ENCODE peak calls at places on chromosomes 16 and 17, in four cellular contexts. W is heart right ventricle, B is fibroblast of lung, T is esophagus squamous epithelium. H is an unnamed sample.

GRCh38 chr16:230949-231348 is 1.7 kb upstream of the LUC7L start:
- DNase-seq in W (no peak), B (no peak), T (no peak), H (no peak)

GRCh38 chr17:79619636-79620206 is 8.9 kb upstream of the RBFOX3 start:
- DNase-seq in W (no peak), B (no peak), T (no peak), H (no peak)

GRCh38 chr17:76270127-76270592 is 5.0 kb downstream of the UBALD2 start:
- DNase-seq in W (no peak), B (no peak), T (no peak), H (no peak)

GRCh38 chr17:59641799-59642484 is 22.2 kb downstream of the CLTC start:
- DNase-seq in W (no peak), B (no peak), T (no peak), H (no peak)

GRCh38 chr17:67636841-67637240 is 80.9 kb upstream of the NOL11 start:
- DNase-seq in W (no peak), B (peak), T (no peak), H (no peak)

GRCh38 chr17:10294162-10294561 is 78.6 kb downstream of the MYH13 start:
- DNase-seq in W (no peak), B (no peak), T (no peak), H (no peak)

GRCh38 chr16:31386157-31386984 is 6.8 kb upstream of the ITGAD start:
- DNase-seq in W (no peak), B (no peak), T (no peak), H (peak)

GRCh38 chr16:64469906-64470702 is 651.8 kb downstream of the CDH11 start:
- DNase-seq in W (no peak), B (no peak), T (no peak), H (peak)

GRCh38 chr16:86396918-86397317 is 113.4 kb upstream of the FOXF1 start:
- DNase-seq in W (no peak), B (peak), T (no peak), H (peak)

GRCh38 chr17:35877345-35878029 is 2.7 kb downstream of the CCL5 start:
- DNase-seq in W (no peak), B (no peak), T (no peak), H (no peak)

GRCh38 chr16:54506691-54507090 is 220.1 kb upstream of the IRX3 start:
- DNase-seq in W (no peak), B (no peak), T (no peak), H (no peak)

GRCh38 chr16:15715221-15715620 is 65.2 kb downstream of the NDE1 start:
- DNase-seq in W (no peak), B (no peak), T (no peak), H (no peak)

GRCh38 chr17:79288950-79289349 is 214.3 kb downstream of the ENGASE start:
- DNase-seq in W (no peak), B (no peak), T (no peak), H (no peak)

GRCh38 chr17:28643979-28644781 is 778 bp downstream of the BLTP2 start:
- DNase-seq in W (peak), B (peak), T (no peak), H (peak)

GRCh38 chr16:17836868-17837602 is 366.3 kb upstream of the XYLT1 start:
- DNase-seq in W (no peak), B (peak), T (no peak), H (peak)

GRCh38 chr17:72378414-72379395 is 257.9 kb downstream of the SOX9 start:
- DNase-seq in W (no peak), B (no peak), T (no peak), H (no peak)

GRCh38 chr17:51585514-51586104 is 325.3 kb downstream of the UTP18 start:
- DNase-seq in W (no peak), B (no peak), T (no peak), H (no peak)

GRCh38 chr16:30112197-30113030 is 923 bp downstream of the GDPD3 start:
- DNase-seq in W (no peak), B (peak), T (no peak), H (peak)

GRCh38 chr16:22665048-22665797 is 148.7 kb upstream of the HS3ST2 start:
- DNase-seq in W (no peak), B (no peak), T (no peak), H (no peak)

GRCh38 chr16:8686031-8686621 is 11.7 kb downstream of the ABAT start:
- DNase-seq in W (peak), B (no peak), T (no peak), H (no peak)

GRCh38 chr17:54256530-54256929 is 433.8 kb downstream of the KIF2B start:
- DNase-seq in W (no peak), B (no peak), T (no peak), H (no peak)

GRCh38 chr16:78676351-78676750 is 576.9 kb downstream of the WWOX start:
- DNase-seq in W (no peak), B (no peak), T (no peak), H (no peak)

GRCh38 chr16:13014516-13014915 is 113.1 kb downstream of the SHISA9 start:
- DNase-seq in W (no peak), B (no peak), T (no peak), H (no peak)

GRCh38 chr16:30626230-30626629 is 16.0 kb upstream of the ZNF689 start:
- DNase-seq in W (no peak), B (no peak), T (no peak), H (no peak)

GRCh38 chr17:30297715-30298114 is 6.0 kb upstream of the BLMH start:
- DNase-seq in W (no peak), B (no peak), T (no peak), H (no peak)

GRCh38 chr16:200388-200787 is 20.1 kb downstream of the HBQ1 start:
- DNase-seq in W (no peak), B (no peak), T (no peak), H (peak)

GRCh38 chr17:55426851-55427586 is 5.4 kb upstream of the MMD start:
- DNase-seq in W (no peak), B (peak), T (no peak), H (peak)

GRCh38 chr16:5615868-5616642 is 518.5 kb upstream of the EEF2KMT start:
- DNase-seq in W (peak), B (no peak), T (no peak), H (no peak)

GRCh38 chr17:77535435-77535834 is 394.7 kb downstream of the SEC14L1 start:
- DNase-seq in W (no peak), B (no peak), T (no peak), H (no peak)

GRCh38 chr17:7019406-7019805 is 3.4 kb upstream of the BCL6B start:
- DNase-seq in W (no peak), B (no peak), T (no peak), H (no peak)

GRCh38 chr17:7021993-7022778 is 664 bp upstream of the BCL6B start:
- DNase-seq in W (peak), B (peak), T (no peak), H (peak)

GRCh38 chr17:7022791-7023571 is at the start of gene BCL6B:
- DNase-seq in W (peak), B (no peak), T (no peak), H (no peak)

GRCh38 chr17:7019839-7020519 is 2.9 kb upstream of the BCL6B start:
- DNase-seq in W (peak), B (peak), T (no peak), H (peak)

DNA sequence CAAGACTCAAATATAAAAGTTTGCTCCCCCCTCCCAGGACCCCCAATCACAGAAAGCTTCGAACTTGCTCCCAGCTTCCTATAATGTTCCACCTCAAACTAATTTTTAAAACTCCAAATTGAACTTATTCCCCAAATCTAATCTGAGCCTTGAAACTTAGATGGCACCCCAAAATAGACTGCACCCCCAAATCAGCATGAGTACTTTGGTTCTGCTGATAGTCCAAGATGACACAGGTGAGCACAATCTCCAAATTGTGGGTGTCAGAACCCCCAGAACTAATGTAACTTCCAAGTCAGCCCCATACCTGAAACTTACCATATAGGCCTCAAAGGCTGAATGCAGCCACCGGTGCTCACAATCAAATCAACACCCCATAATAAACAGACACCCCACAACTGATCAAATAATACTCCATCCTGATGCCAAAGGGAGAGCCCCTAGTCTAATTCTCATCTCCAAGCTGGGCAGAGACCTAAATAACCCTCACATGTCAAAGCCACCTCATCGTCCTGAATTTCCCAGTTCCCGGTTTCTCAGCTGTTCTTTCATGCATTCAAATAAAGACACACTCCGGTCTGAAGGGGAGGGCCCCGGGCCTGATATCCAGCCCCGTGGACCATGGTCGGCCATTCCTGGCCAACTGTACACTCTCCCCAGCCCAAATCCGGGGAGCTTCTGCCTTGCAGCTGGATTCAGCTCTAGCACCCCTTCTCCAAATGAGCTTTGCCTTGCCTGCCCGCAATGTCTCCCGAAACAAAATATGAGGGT is 1.8 kb upstream of the BCL6B start:
- DNase-seq in W (no peak), B (no peak), T (no peak), H (no peak)
- H3K4me3 ChIP-seq in W (peak), B (no peak), T (no peak), H (no peak)

GRCh38 chr16:89410794-89411309 is 79.5 kb downstream of the ANKRD11 start:
- DNase-seq in W (peak), B (peak), T (no peak), H (peak)
- TF ChIP-seq CTCF in W (no peak), B (peak), T (no peak), H (peak)

DNA sequence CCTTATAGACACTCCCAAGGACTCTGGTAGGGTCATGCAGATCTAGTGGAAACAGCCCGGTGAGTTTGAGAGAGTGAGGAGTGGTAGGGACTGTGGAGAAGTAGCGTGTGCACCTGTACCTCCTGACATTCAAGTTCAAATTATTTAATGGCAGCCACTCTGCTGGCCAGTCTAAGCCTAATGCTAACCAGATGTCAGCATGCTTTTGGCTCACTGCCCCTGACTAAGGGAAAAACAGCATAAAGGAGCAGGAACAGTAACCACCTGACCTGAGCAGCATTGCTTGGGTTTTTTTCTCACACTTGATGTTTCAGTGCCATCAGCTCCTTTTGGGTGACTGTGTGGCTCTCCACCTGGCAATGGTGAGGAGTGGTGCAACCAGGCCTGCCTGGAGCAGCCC is 23.8 kb upstream of the SLC12A3 start:
- DNase-seq in W (no peak), B (peak), T (no peak), H (peak)
- H3K4me3 ChIP-seq in W (no peak), B (no peak), T (no peak), H (no peak)

DNA sequence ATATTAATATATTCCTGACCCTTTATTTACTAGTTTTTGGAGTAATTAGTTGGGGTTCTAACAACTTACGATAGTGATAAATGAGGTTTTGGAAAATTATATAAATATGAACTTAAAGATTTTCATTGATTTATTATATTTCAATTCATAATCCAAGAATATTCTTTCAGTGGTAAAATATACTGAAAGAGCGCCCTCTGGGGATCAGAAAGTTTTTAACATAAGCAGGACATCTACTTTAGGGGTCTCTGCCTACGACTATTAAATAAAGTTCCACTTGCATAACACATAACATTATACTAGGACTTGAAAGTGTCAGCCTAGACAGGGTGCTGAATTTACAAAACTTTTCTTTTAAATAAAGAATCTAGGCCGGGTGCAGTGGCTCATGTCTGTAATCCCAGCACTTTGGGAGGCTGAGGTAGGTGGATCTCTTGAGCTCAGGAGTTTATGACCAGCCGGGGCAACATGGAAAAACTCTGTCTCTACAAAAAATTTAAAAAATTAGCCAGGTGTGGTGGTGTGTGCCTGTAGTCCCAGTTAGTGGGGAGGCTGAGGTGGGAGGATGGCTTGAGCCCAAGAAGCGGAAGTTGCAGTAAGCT is 15.6 kb downstream of the RFWD3 start:
- DNase-seq in W (no peak), B (peak), T (no peak), H (peak)
- TF ChIP-seq CTCF in W (no peak), B (peak), T (no peak), H (peak)

DNA sequence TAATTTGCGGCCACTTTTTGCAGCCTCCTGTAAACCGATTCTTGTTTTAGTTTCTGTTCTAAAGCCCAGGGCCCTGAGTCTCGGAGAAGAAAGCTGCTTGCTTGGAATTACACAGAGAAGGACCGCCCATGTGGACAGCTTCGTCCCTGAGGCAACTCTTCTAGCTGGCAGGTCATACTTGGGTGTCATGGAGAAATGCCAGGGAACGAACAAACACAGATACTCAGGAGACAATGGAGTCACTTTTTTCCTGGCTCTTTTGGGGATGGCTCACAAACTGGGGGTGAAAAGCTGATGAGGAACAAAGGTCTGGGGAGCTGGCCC is 40.8 kb upstream of the GCSH start:
- DNase-seq in W (no peak), B (peak), T (no peak), H (peak)
- H3K4me3 ChIP-seq in W (no peak), B (no peak), T (no peak), H (no peak)

GRCh38 chr16:89383095-89384003 is 107.0 kb downstream of the ANKRD11 start:
- DNase-seq in W (peak), B (no peak), T (no peak), H (peak)
- TF ChIP-seq CTCF in W (no peak), B (no peak), T (no peak), H (peak)